ENCODE peak calls at places on chromosome 16, in four cellular contexts. One of them, this sample, is unnamed.

GRCh38 chr16:27374231-27374793 is 27.7 kb upstream of the IL21R start:
- DNase-seq in NCI-H774: no peak
- DNase-seq in fibroblast of the aortic adventitia: no peak
- DNase-seq in NCI-H1417: no peak
- DNase-seq in this sample: no peak

GRCh38 chr16:82700541-82701240 is 73.9 kb downstream of the CDH13 start:
- DNase-seq in NCI-H1417: no peak
- DNase-seq in fibroblast of the aortic adventitia: peak
- DNase-seq in NCI-H774: no peak
- DNase-seq in this sample: no peak

GRCh38 chr16:75011634-75012307 is 12.9 kb downstream of the ZNRF1 start:
- DNase-seq in NCI-H774: no peak
- DNase-seq in fibroblast of the aortic adventitia: peak
- DNase-seq in NCI-H1417: peak
- DNase-seq in this sample: no peak

GRCh38 chr16:819336-819735 is 18.8 kb upstream of the GNG13 start:
- DNase-seq in fibroblast of the aortic adventitia: no peak
- DNase-seq in NCI-H1417: no peak
- DNase-seq in NCI-H774: no peak
- DNase-seq in this sample: no peak

GRCh38 chr16:10180771-10181163 is 1.5 kb downstream of the GRIN2A start:
- DNase-seq in NCI-H1417: no peak
- DNase-seq in fibroblast of the aortic adventitia: no peak
- DNase-seq in NCI-H774: no peak
- DNase-seq in this sample: no peak

GRCh38 chr16:85781685-85782370 is 17.5 kb downstream of the EMC8 start:
- DNase-seq in fibroblast of the aortic adventitia: peak
- DNase-seq in NCI-H774: no peak
- DNase-seq in NCI-H1417: no peak
- DNase-seq in this sample: peak

GRCh38 chr16:23071202-23072083 is 77.8 kb downstream of the USP31 start:
- DNase-seq in NCI-H1417: no peak
- DNase-seq in NCI-H774: no peak
- DNase-seq in fibroblast of the aortic adventitia: peak
- DNase-seq in this sample: no peak

GRCh38 chr16:48446534-48446920 is 61.3 kb upstream of the SIAH1 start:
- DNase-seq in fibroblast of the aortic adventitia: no peak
- DNase-seq in NCI-H1417: no peak
- DNase-seq in NCI-H774: no peak
- DNase-seq in this sample: no peak

GRCh38 chr16:51971184-51971583 is 575.8 kb downstream of the TOX3 start:
- DNase-seq in NCI-H774: no peak
- DNase-seq in fibroblast of the aortic adventitia: peak
- DNase-seq in NCI-H1417: peak
- DNase-seq in this sample: no peak

GRCh38 chr16:56367764-56368163 is 57.6 kb downstream of the AMFR start:
- DNase-seq in NCI-H774: no peak
- DNase-seq in NCI-H1417: no peak
- DNase-seq in fibroblast of the aortic adventitia: no peak
- DNase-seq in this sample: no peak

GRCh38 chr16:78844682-78845081 is 745.2 kb downstream of the WWOX start:
- DNase-seq in NCI-H774: no peak
- DNase-seq in NCI-H1417: peak
- DNase-seq in fibroblast of the aortic adventitia: no peak
- DNase-seq in this sample: no peak

GRCh38 chr16:74695450-74696422 is 4.9 kb downstream of the MLKL start:
- DNase-seq in fibroblast of the aortic adventitia: peak
- DNase-seq in NCI-H774: peak
- DNase-seq in NCI-H1417: peak
- DNase-seq in this sample: peak

GRCh38 chr16:23072769-23073549 is 76.3 kb downstream of the USP31 start:
- DNase-seq in fibroblast of the aortic adventitia: peak
- DNase-seq in NCI-H1417: no peak
- DNase-seq in NCI-H774: no peak
- DNase-seq in this sample: no peak

GRCh38 chr16:23753908-23754593 is 775 bp upstream of the CHP2 start:
- DNase-seq in fibroblast of the aortic adventitia: no peak
- DNase-seq in NCI-H774: no peak
- DNase-seq in NCI-H1417: no peak
- DNase-seq in this sample: no peak

GRCh38 chr16:82509636-82510035 is 117.1 kb upstream of the CDH13 start:
- DNase-seq in NCI-H1417: no peak
- DNase-seq in fibroblast of the aortic adventitia: no peak
- DNase-seq in NCI-H774: no peak
- DNase-seq in this sample: no peak

GRCh38 chr16:84950906-84951305 is 60.4 kb downstream of the ZDHHC7 start:
- DNase-seq in fibroblast of the aortic adventitia: no peak
- DNase-seq in NCI-H1417: no peak
- DNase-seq in NCI-H774: no peak
- DNase-seq in this sample: no peak

GRCh38 chr16:23597003-23597756 is 1.1 kb upstream of the NDUFAB1 start:
- DNase-seq in NCI-H1417: no peak
- DNase-seq in fibroblast of the aortic adventitia: no peak
- DNase-seq in NCI-H774: no peak
- DNase-seq in this sample: peak

GRCh38 chr16:27718136-27718766 is 168.3 kb downstream of the KATNIP start:
- DNase-seq in NCI-H774: no peak
- DNase-seq in NCI-H1417: no peak
- DNase-seq in fibroblast of the aortic adventitia: no peak
- DNase-seq in this sample: no peak

GRCh38 chr16:9095998-9096397 is 4.6 kb downstream of the HAPSTR1 start:
- DNase-seq in NCI-H774: no peak
- DNase-seq in fibroblast of the aortic adventitia: no peak
- DNase-seq in NCI-H1417: no peak
- DNase-seq in this sample: no peak

GRCh38 chr16:69621225-69621624 is 55.5 kb downstream of the NFAT5 start:
- DNase-seq in fibroblast of the aortic adventitia: no peak
- DNase-seq in NCI-H774: no peak
- DNase-seq in NCI-H1417: no peak
- DNase-seq in this sample: no peak

GRCh38 chr16:48003226-48003907 is 152.4 kb downstream of the ABCC12 start:
- DNase-seq in NCI-H774: no peak
- DNase-seq in fibroblast of the aortic adventitia: no peak
- DNase-seq in NCI-H1417: no peak
- DNase-seq in this sample: no peak

This sample was measured in NCI-H2081.